ENCODE peak calls at places on chromosomes 2 and 18, in eight cellular contexts. One of them, this sample, is unnamed.

GRCh38 chr18:62187543-62188378 is 706 bp downstream of the RELCH start:
- DNase-seq in breast epithelium: no peak
- DNase-seq in HCT116: no peak
- DNase-seq in GM23338: peak
- DNase-seq in GM12878: no peak
- DNase-seq in stomach: peak
- DNase-seq in sigmoid colon: no peak
- DNase-seq in esophagus muscularis mucosa: no peak
- DNase-seq in this sample: no peak

GRCh38 chr18:70221156-70221910 is 15.8 kb upstream of the RTTN start:
- DNase-seq in breast epithelium: no peak
- DNase-seq in HCT116: no peak
- DNase-seq in GM23338: peak
- DNase-seq in GM12878: no peak
- DNase-seq in stomach: no peak
- DNase-seq in sigmoid colon: no peak
- DNase-seq in esophagus muscularis mucosa: no peak
- DNase-seq in this sample: no peak

GRCh38 chr2:216911886-216912285 is 52.0 kb upstream of the TNP1 start:
- DNase-seq in breast epithelium: no peak
- DNase-seq in HCT116: no peak
- DNase-seq in GM23338: no peak
- DNase-seq in GM12878: no peak
- DNase-seq in stomach: no peak
- DNase-seq in sigmoid colon: no peak
- DNase-seq in esophagus muscularis mucosa: no peak
- DNase-seq in this sample: no peak

GRCh38 chr2:226835420-226835795 is 446 bp upstream of the RHBDD1 start:
- DNase-seq in breast epithelium: peak
- DNase-seq in HCT116: no peak
- DNase-seq in GM23338: peak
- DNase-seq in GM12878: no peak
- DNase-seq in stomach: no peak
- DNase-seq in sigmoid colon: peak
- DNase-seq in esophagus muscularis mucosa: no peak
- DNase-seq in this sample: no peak

GRCh38 chr2:198438326-198438725 is 633.9 kb downstream of the PLCL1 start:
- DNase-seq in breast epithelium: no peak
- DNase-seq in HCT116: no peak
- DNase-seq in GM23338: no peak
- DNase-seq in GM12878: no peak
- DNase-seq in stomach: no peak
- DNase-seq in sigmoid colon: no peak
- DNase-seq in esophagus muscularis mucosa: no peak
- DNase-seq in this sample: no peak

GRCh38 chr2:30690126-30690561 is 117.1 kb downstream of the CAPN13 start:
- DNase-seq in breast epithelium: peak
- DNase-seq in HCT116: no peak
- DNase-seq in GM23338: no peak
- DNase-seq in GM12878: no peak
- DNase-seq in stomach: no peak
- DNase-seq in sigmoid colon: peak
- DNase-seq in esophagus muscularis mucosa: peak
- DNase-seq in this sample: no peak

GRCh38 chr2:142542431-142542910 is 335.0 kb upstream of the KYNU start:
- DNase-seq in breast epithelium: no peak
- DNase-seq in HCT116: no peak
- DNase-seq in GM23338: no peak
- DNase-seq in GM12878: no peak
- DNase-seq in stomach: no peak
- DNase-seq in sigmoid colon: no peak
- DNase-seq in esophagus muscularis mucosa: no peak
- DNase-seq in this sample: no peak

GRCh38 chr2:169513094-169513493 is 3.6 kb downstream of the KLHL41 start:
- DNase-seq in breast epithelium: no peak
- DNase-seq in HCT116: no peak
- DNase-seq in GM23338: no peak
- DNase-seq in GM12878: no peak
- DNase-seq in stomach: no peak
- DNase-seq in sigmoid colon: no peak
- DNase-seq in esophagus muscularis mucosa: no peak
- DNase-seq in this sample: no peak

GRCh38 chr18:34493566-34494358 is 216.3 kb upstream of the DTNA start:
- DNase-seq in breast epithelium: peak
- DNase-seq in HCT116: no peak
- DNase-seq in GM23338: peak
- DNase-seq in GM12878: no peak
- DNase-seq in stomach: no peak
- DNase-seq in sigmoid colon: peak
- DNase-seq in esophagus muscularis mucosa: no peak
- DNase-seq in this sample: no peak

GRCh38 chr2:180604077-180604476 is 376.3 kb upstream of the UBE2E3 start:
- DNase-seq in breast epithelium: no peak
- DNase-seq in HCT116: peak
- DNase-seq in GM23338: peak
- DNase-seq in GM12878: no peak
- DNase-seq in stomach: no peak
- DNase-seq in sigmoid colon: no peak
- DNase-seq in esophagus muscularis mucosa: no peak
- DNase-seq in this sample: no peak

GRCh38 chr2:218229851-218230250 is 12.9 kb downstream of the ARPC2 start:
- DNase-seq in breast epithelium: no peak
- DNase-seq in HCT116: no peak
- DNase-seq in GM23338: no peak
- DNase-seq in GM12878: no peak
- DNase-seq in stomach: no peak
- DNase-seq in sigmoid colon: no peak
- DNase-seq in esophagus muscularis mucosa: no peak
- DNase-seq in this sample: no peak

GRCh38 chr2:120749506-120750431 is 14.1 kb downstream of the GLI2 start:
- DNase-seq in breast epithelium: no peak
- DNase-seq in HCT116: no peak
- DNase-seq in GM23338: no peak
- DNase-seq in GM12878: no peak
- DNase-seq in stomach: peak
- DNase-seq in sigmoid colon: peak
- DNase-seq in esophagus muscularis mucosa: peak
- DNase-seq in this sample: no peak

GRCh38 chr2:120570546-120570945 is 165.1 kb upstream of the GLI2 start:
- DNase-seq in breast epithelium: no peak
- DNase-seq in HCT116: no peak
- DNase-seq in GM23338: no peak
- DNase-seq in GM12878: no peak
- DNase-seq in stomach: no peak
- DNase-seq in sigmoid colon: no peak
- DNase-seq in esophagus muscularis mucosa: no peak
- DNase-seq in this sample: no peak

GRCh38 chr18:77145364-77145901 is 12.8 kb upstream of the MBP start:
- DNase-seq in breast epithelium: no peak
- DNase-seq in HCT116: no peak
- DNase-seq in GM23338: no peak
- DNase-seq in GM12878: no peak
- DNase-seq in stomach: no peak
- DNase-seq in sigmoid colon: no peak
- DNase-seq in esophagus muscularis mucosa: no peak
- DNase-seq in this sample: no peak

GRCh38 chr2:86038291-86039081 is 67.2 kb downstream of the POLR1A start:
- DNase-seq in breast epithelium: no peak
- DNase-seq in HCT116: no peak
- DNase-seq in GM23338: no peak
- DNase-seq in GM12878: no peak
- DNase-seq in stomach: peak
- DNase-seq in sigmoid colon: peak
- DNase-seq in esophagus muscularis mucosa: no peak
- DNase-seq in this sample: peak

GRCh38 chr2:127084611-127085031 is 22.3 kb downstream of the BIN1 start:
- DNase-seq in breast epithelium: no peak
- DNase-seq in HCT116: no peak
- DNase-seq in GM23338: no peak
- DNase-seq in GM12878: no peak
- DNase-seq in stomach: no peak
- DNase-seq in sigmoid colon: no peak
- DNase-seq in esophagus muscularis mucosa: no peak
- DNase-seq in this sample: peak

GRCh38 chr18:6543330-6543908 is 128.7 kb upstream of the L3MBTL4 start:
- DNase-seq in breast epithelium: no peak
- DNase-seq in HCT116: no peak
- DNase-seq in GM23338: peak
- DNase-seq in GM12878: no peak
- DNase-seq in stomach: no peak
- DNase-seq in sigmoid colon: no peak
- DNase-seq in esophagus muscularis mucosa: no peak
- DNase-seq in this sample: no peak

GRCh38 chr2:1605102-1605501 is 139.2 kb downstream of the PXDN start:
- DNase-seq in breast epithelium: no peak
- DNase-seq in HCT116: no peak
- DNase-seq in GM23338: peak
- DNase-seq in GM12878: no peak
- DNase-seq in stomach: no peak
- DNase-seq in sigmoid colon: peak
- DNase-seq in esophagus muscularis mucosa: no peak
- DNase-seq in this sample: no peak
- H3K4me3 ChIP-seq in breast epithelium: no peak
- H3K4me3 ChIP-seq in HCT116: no peak
- H3K4me3 ChIP-seq in GM23338: no peak
- H3K4me3 ChIP-seq in GM12878: no peak
- H3K4me3 ChIP-seq in stomach: no peak
- H3K4me3 ChIP-seq in sigmoid colon: no peak
- H3K4me3 ChIP-seq in esophagus muscularis mucosa: no peak
- H3K4me3 ChIP-seq in this sample: no peak

DNA sequence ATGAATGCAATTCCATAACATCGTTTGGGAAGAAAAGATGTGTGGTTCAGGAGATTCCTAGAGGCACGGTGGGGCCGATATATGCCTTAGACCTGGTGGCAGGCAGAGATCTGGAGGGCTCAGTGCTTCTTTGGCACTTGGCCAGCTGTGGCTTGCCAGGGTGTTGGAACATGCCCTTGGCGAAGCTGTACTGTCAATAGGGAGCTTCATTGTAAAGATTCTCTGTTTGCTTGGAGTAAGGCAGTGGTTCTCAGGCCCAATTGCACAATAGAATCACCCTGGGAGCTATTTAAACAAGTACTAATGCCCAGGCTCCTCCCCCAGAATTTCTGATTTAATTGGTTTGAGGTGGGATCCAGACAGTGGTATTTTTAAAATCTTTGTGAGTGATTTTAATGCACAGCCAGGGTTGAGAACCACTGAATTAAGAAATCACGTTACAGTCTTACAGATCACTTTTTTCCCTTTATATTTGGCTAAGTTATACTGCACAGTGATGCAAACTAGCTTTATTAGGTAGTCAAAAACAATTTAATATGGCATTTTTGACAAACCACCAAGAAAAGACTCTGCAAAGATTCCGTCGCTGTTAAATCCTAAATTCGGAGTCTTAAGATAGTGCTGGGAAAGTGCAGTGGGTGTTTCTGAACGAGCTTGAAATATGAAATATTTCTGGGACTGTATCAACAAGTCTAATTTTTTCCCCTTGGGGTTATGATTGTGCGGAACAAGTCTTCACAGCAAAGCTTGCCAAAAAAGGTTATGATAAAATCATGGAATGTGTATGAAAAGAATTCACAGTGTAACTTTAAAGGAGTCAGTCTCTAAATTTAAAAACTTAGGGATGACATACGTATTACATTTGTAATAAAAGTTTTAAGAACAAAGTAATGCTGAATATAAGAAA is 78.0 kb downstream of the CRIM1 start:
- DNase-seq in breast epithelium: peak
- DNase-seq in HCT116: no peak
- DNase-seq in GM23338: no peak
- DNase-seq in GM12878: no peak
- DNase-seq in stomach: no peak
- DNase-seq in sigmoid colon: peak
- DNase-seq in esophagus muscularis mucosa: no peak
- DNase-seq in this sample: no peak
- TF ChIP-seq POLR2AphosphoS5 in breast epithelium: no peak
- TF ChIP-seq POLR2AphosphoS5 in HCT116: no peak
- TF ChIP-seq POLR2AphosphoS5 in GM23338: no peak
- TF ChIP-seq POLR2AphosphoS5 in GM12878: no peak
- TF ChIP-seq POLR2AphosphoS5 in stomach: no peak
- TF ChIP-seq POLR2AphosphoS5 in sigmoid colon: no peak
- TF ChIP-seq POLR2AphosphoS5 in esophagus muscularis mucosa: peak
- TF ChIP-seq POLR2AphosphoS5 in this sample: no peak

DNA sequence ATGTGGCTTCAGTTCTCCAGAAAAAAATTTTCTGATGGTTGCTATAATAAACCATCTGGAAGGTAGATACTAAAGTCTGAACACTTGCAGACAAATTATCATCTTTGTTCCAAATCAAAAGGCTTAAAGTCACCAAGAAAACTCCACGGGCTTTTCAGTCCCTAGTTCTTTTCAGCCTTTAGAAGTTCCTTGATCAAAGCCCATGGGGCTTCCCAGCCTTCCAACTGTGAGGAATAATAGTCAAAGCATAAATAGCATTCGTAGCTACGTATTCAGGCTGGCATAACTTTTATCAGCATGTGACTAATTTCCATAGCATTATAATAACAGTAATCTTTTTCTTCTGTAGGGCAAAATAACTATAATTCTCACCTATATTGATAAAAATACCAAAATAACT is 13.9 kb downstream of the SCG2 start:
- DNase-seq in breast epithelium: no peak
- DNase-seq in HCT116: no peak
- DNase-seq in GM23338: peak
- DNase-seq in GM12878: no peak
- DNase-seq in stomach: no peak
- DNase-seq in sigmoid colon: no peak
- DNase-seq in esophagus muscularis mucosa: no peak
- DNase-seq in this sample: no peak
- H3K4me3 ChIP-seq in breast epithelium: no peak
- H3K4me3 ChIP-seq in HCT116: no peak
- H3K4me3 ChIP-seq in GM23338: no peak
- H3K4me3 ChIP-seq in GM12878: no peak
- H3K4me3 ChIP-seq in stomach: no peak
- H3K4me3 ChIP-seq in sigmoid colon: no peak
- H3K4me3 ChIP-seq in esophagus muscularis mucosa: no peak
- H3K4me3 ChIP-seq in this sample: no peak

DNA sequence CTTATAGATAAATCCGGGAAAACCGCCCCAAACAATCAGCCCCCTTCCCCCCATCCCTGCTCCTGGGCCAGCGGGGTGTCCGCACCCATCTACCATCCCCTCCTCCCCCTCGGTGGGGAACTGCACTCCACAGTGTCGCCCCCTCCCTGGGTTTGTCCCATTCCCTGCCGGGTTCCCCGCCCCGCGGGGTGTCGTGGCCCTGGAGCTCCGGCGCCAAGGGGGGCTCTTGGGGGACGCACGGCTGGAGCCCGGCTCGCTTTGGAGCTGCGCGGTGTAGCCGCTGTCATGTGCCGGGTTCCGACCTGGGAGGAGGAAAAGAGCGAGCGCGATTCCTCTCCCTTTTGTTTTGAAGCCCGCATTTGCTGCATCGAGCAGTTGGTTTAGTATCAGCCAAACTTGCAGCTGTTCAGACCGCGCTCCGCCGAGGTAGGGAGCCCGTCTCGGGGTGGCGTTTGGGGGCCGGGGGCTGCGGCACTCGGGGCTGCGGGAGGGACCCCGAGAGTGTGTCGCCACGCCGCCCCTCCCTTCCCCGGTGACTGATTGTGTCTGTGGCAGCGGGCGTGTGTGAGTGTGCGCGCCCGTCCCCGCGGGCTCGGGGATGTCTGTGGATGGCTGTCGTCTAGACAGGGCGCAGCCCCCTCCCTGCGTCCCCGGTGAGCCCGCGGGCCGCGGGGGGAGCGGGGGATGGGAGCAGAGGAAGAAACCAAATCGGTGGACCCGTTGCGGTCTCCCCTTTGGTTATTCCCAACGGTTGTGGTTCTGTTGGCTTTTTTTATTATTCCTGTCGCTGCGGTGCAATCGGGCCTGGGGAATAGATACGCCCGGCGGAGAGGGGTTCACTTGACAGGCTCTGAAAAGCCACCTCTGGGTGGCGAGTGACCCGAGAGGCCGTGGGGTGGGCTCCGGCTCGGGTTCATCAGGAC is 836 bp downstream of the CTIF start:
- DNase-seq in breast epithelium: peak
- DNase-seq in HCT116: no peak
- DNase-seq in GM23338: peak
- DNase-seq in GM12878: no peak
- DNase-seq in stomach: peak
- DNase-seq in sigmoid colon: peak
- DNase-seq in esophagus muscularis mucosa: no peak
- DNase-seq in this sample: peak
- TF ChIP-seq POLR2AphosphoS5 in breast epithelium: no peak
- TF ChIP-seq POLR2AphosphoS5 in HCT116: no peak
- TF ChIP-seq POLR2AphosphoS5 in GM23338: no peak
- TF ChIP-seq POLR2AphosphoS5 in GM12878: no peak
- TF ChIP-seq POLR2AphosphoS5 in stomach: no peak
- TF ChIP-seq POLR2AphosphoS5 in sigmoid colon: peak
- TF ChIP-seq POLR2AphosphoS5 in esophagus muscularis mucosa: peak
- TF ChIP-seq POLR2AphosphoS5 in this sample: no peak

This sample was measured in HL-60.